ENCODE peak calls at places on chromosome 2, in eight cellular contexts. Z is endodermal cell, G is neural crest cell, K is H9, Q is transverse colon, X is fibroblast of lung, A is LNCaP clone FGC, E is hepatocyte. L is an unnamed sample.

GRCh38 chr2:162153608-162154224 is 1.7 kb upstream of the GCG start:
- DNase-seq in A (no peak), Q (peak; percentile 64), Z (peak; percentile 85), K (peak; percentile 63), E (peak; percentile 80), X (peak; percentile 36), G (peak; percentile 48), L (no peak)

GRCh38 chr2:62382122-62382521 is 123.9 kb downstream of the TMEM17 start:
- DNase-seq in Z (no peak), X (no peak), E (no peak), A (no peak), K (no peak), G (no peak), Q (no peak), L (no peak)

GRCh38 chr2:24824966-24825882 is 32.0 kb downstream of the CENPO start:
- DNase-seq in E (no peak), G (no peak), X (no peak), Q (no peak), Z (peak; percentile 61), A (no peak), K (peak; percentile 33), L (peak; percentile 28)

GRCh38 chr2:71667256-71668182 is 214.2 kb downstream of the DYSF start:
- DNase-seq in Q (no peak), K (peak; percentile 19), A (no peak), G (peak; percentile 0), Z (peak; percentile 33), X (no peak), E (no peak), L (no peak)

GRCh38 chr2:10400978-10401951 is 46.9 kb downstream of the ODC1 start:
- DNase-seq in Q (peak; percentile 51), A (no peak), E (no peak), G (no peak), Z (no peak), X (no peak), K (no peak), L (no peak)

GRCh38 chr2:186919272-186919671 is 70.3 kb upstream of the ZSWIM2 start:
- DNase-seq in K (no peak), Z (no peak), G (no peak), A (no peak), X (peak; percentile 86), E (peak; percentile 28), Q (no peak), L (no peak)

GRCh38 chr2:53087282-53087882 is 680.2 kb upstream of the CHAC2 start:
- DNase-seq in Q (no peak), K (no peak), G (no peak), Z (no peak), A (no peak), X (peak; percentile 66), E (no peak), L (no peak)

GRCh38 chr2:24077535-24077877 is 1.4 kb upstream of the SF3B6 start:
- DNase-seq in E (no peak), Z (no peak), Q (no peak), K (no peak), G (no peak), X (peak; percentile 7), A (no peak), L (no peak)

GRCh38 chr2:1528273-1529064 is 115.2 kb downstream of the TPO start:
- DNase-seq in K (no peak), E (no peak), A (no peak), Z (no peak), X (no peak), G (no peak), Q (no peak), L (no peak)

GRCh38 chr2:33494155-33494779 is 17.8 kb downstream of the RASGRP3 start:
- DNase-seq in X (peak; percentile 14), Z (no peak), Q (no peak), E (no peak), G (no peak), K (no peak), A (no peak), L (no peak)

GRCh38 chr2:126975671-126976655 is 77.3 kb downstream of the TEX51 start:
- DNase-seq in Z (peak; percentile 59), K (no peak), X (no peak), A (no peak), Q (no peak), E (no peak), G (no peak), L (no peak)

GRCh38 chr2:96940991-96941775 is 45.2 kb downstream of the FAM178B start:
- DNase-seq in G (no peak), X (no peak), K (no peak), Q (no peak), Z (no peak), A (no peak), E (no peak), L (no peak)

GRCh38 chr2:143629344-143629743 is 500.1 kb downstream of the ARHGAP15 start:
- DNase-seq in K (no peak), Z (no peak), A (no peak), X (peak; percentile 54), Q (no peak), E (peak; percentile 49), G (no peak), L (no peak)

GRCh38 chr2:43559391-43560230 is 36.2 kb downstream of the THADA start:
- DNase-seq in Q (no peak), A (no peak), K (no peak), G (no peak), Z (no peak), E (no peak), X (no peak), L (no peak)

GRCh38 chr2:113847144-113847543 is 42.7 kb upstream of the ACTR3 start:
- DNase-seq in G (no peak), Z (no peak), X (peak; percentile 65), E (no peak), A (no peak), K (no peak), Q (no peak), L (no peak)

GRCh38 chr2:212538156-212539144 is at the start of gene ERBB4:
- DNase-seq in Q (no peak), E (peak; percentile 24), G (peak; percentile 9), Z (peak; percentile 65), K (no peak), A (no peak), X (no peak), L (no peak)

GRCh38 chr2:120647487-120647886 is 88.2 kb upstream of the GLI2 start:
- DNase-seq in Z (no peak), K (no peak), G (no peak), Q (no peak), X (peak; percentile 45), A (no peak), E (no peak), L (no peak)

GRCh38 chr2:109174626-109175349 is 45.8 kb downstream of the SH3RF3 start:
- DNase-seq in E (no peak), Z (no peak), G (no peak), X (no peak), Q (no peak), K (no peak), A (no peak), L (no peak)

GRCh38 chr2:74179063-74179865 is 585 bp upstream of the MOB1A start:
- DNase-seq in Z (no peak), G (no peak), E (peak; percentile 21), K (no peak), A (no peak), X (no peak), Q (no peak), L (no peak)
- TF ChIP-seq CTCF in Z (peak; percentile 73), G (peak; percentile 72), E (peak; percentile 53), K (peak; percentile 66), A (no peak), X (peak; percentile 37), Q (peak; percentile 27), L (no peak)

GRCh38 chr2:240520974-240521350 is 36.8 kb downstream of the ANKMY1 start:
- DNase-seq in X (no peak), G (no peak), Q (no peak), K (no peak), Z (peak; percentile 39), A (no peak), E (no peak), L (no peak)

GRCh38 chr2:240519396-240520142 is 38.2 kb downstream of the ANKMY1 start:
- DNase-seq in G (no peak), A (no peak), K (no peak), Z (peak; percentile 31), X (peak; percentile 15), E (no peak), Q (no peak), L (no peak)

GRCh38 chr2:240518981-240519380 is 38.8 kb downstream of the ANKMY1 start:
- DNase-seq in A (no peak), E (no peak), X (no peak), G (no peak), K (no peak), Q (no peak), Z (no peak), L (no peak)

GRCh38 chr2:240522406-240522805 is 35.4 kb downstream of the ANKMY1 start:
- DNase-seq in X (no peak), K (no peak), G (no peak), E (no peak), Q (no peak), A (no peak), Z (peak; percentile 21), L (no peak)

GRCh38 chr2:240520143-240520973 is 37.4 kb downstream of the ANKMY1 start:
- DNase-seq in Z (peak; percentile 63), Q (no peak), K (peak; percentile 64), G (no peak), E (no peak), X (no peak), A (no peak), L (no peak)
- TF ChIP-seq CTCF in Z (peak; percentile 53), Q (no peak), K (peak; percentile 33), G (no peak), E (no peak), X (no peak), A (no peak), L (no peak)

DNA sequence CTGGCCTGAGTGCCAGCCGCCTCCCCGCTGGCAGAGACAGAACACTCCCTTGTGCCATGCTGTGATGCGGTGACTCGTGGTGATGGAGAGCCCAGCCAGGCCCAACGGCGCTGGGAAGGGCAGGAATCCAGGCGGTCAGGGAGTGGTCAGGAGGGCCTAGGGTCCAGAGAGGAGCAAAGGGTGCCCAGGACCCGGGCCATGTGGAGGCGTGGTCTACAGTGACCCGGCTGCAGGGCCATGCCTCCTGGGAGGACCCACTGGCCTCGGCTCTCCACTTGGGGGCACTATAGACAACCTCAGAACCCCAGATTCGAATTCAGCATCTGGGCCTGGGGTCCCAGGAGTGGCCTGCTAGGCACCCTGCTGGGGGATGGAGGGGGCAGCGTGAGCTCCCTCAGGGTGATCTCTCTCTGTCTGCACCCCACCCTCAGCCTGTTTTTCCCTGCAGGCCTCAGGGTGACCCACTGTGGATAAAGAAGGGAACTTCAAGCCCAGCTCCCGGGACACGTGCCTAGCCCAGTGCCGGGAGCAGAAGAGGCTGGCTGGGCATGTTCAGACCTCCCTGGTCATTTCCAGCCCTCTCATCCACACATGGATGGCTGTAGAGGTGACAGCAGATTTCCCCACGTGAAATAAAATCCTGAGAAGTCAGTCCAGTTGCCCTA is 13.0 kb downstream of the AMER3 start:
- DNase-seq in K (no peak), G (no peak), A (no peak), E (no peak), X (no peak), Q (no peak), Z (peak; percentile 67), L (no peak)
- TF ChIP-seq CTCF in K (peak; percentile 54), G (no peak), A (no peak), E (no peak), X (no peak), Q (no peak), Z (peak; percentile 60), L (no peak)

DNA sequence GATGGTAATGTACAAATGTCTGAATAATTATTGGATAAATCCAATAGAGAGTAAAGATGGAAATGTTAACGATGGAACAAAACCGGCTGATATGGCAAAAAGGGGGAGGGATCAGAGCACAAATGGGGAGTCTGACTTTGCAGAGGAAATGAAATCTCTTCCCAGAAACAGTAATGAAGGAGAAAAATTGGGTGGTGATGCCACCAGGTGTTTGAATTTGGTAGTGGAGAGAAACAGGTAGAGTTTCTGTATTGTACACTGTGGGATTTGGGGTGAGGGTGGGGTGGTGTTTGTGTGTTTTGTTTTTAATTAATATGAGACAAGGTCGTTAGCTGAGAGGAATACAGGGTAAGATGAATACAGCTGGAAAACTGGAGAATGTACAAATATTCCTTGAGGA is 20.4 kb upstream of the XDH start:
- DNase-seq in Z (no peak), X (peak; percentile 12), G (no peak), A (no peak), E (no peak), K (no peak), Q (no peak), L (no peak)
- TF ChIP-seq CTCF in Z (peak; percentile 55), X (peak; percentile 38), G (no peak), A (peak; percentile 36), E (peak; percentile 12), K (peak; percentile 57), Q (peak; percentile 24), L (no peak)